ENCODE peak calls at places on chromosomes 5 and 9, in nine cellular contexts. M is activated CD8-positive, alpha-beta memory T cell treated with anti-CD3 and anti-CD28 coated beads, Interleukin-2, amount 50 U/mL, for 48 hours; V is AG10803; D is EH; F is T-helper 1 cell; B is hypothalamus; Y is stimulated activated CD4-positive, alpha-beta T cell treated with anti-CD3 and anti-CD28 coated beads, Interleukin-12 subunit alpha, Interleukin-12 subunit beta, amount 100 ng/mL, for 4 hours; I is activated CD4-positive, alpha-beta memory T cell treated with anti-CD3 and anti-CD28 coated beads for 36 hours; J is left ventricle myocardium superior. N is an unnamed sample.

GRCh38 chr9:83199240-83199639 is 136.3 kb upstream of the RASEF start:
- DNase-seq in Y (no peak), V (peak), I (no peak), J (no peak), F (no peak), B (peak), D (peak), M (no peak), N (no peak)

GRCh38 chr9:14198544-14199510 is 115.1 kb downstream of the NFIB start:
- DNase-seq in I (no peak), B (peak), D (no peak), F (no peak), J (peak), V (peak), M (no peak), Y (no peak), N (no peak)

GRCh38 chr9:107390806-107391205 is 98.8 kb downstream of the KLF4 start:
- DNase-seq in D (peak), F (no peak), J (no peak), Y (no peak), I (no peak), M (no peak), B (no peak), V (peak), N (no peak)

GRCh38 chr9:35659340-35659739 is 1.2 kb downstream of the CCDC107 start:
- DNase-seq in M (no peak), D (peak), Y (no peak), I (no peak), F (no peak), B (no peak), J (no peak), V (peak), N (no peak)

GRCh38 chr9:133119461-133120342 is 1.3 kb downstream of the RALGDS start:
- DNase-seq in D (peak), M (no peak), Y (no peak), F (no peak), B (no peak), V (no peak), I (no peak), J (peak), N (no peak)

GRCh38 chr9:137130176-137130755 is 8.7 kb upstream of the GRIN1 start:
- DNase-seq in M (no peak), F (no peak), D (peak), J (no peak), V (no peak), I (peak), B (no peak), Y (no peak), N (no peak)

GRCh38 chr9:135443811-135444470 is 35.6 kb upstream of the PPP1R26 start:
- DNase-seq in M (no peak), V (no peak), I (no peak), B (no peak), D (no peak), J (no peak), Y (no peak), F (no peak), N (no peak)

GRCh38 chr5:125006011-125006685 is 259.7 kb upstream of the ZNF608 start:
- DNase-seq in D (no peak), M (no peak), J (no peak), F (no peak), V (no peak), Y (no peak), B (no peak), I (no peak), N (no peak)

GRCh38 chr5:133459474-133460155 is 152.7 kb downstream of the FSTL4 start:
- DNase-seq in F (no peak), M (no peak), I (no peak), Y (no peak), B (no peak), D (no peak), V (no peak), J (no peak), N (no peak)

GRCh38 chr9:19232830-19233194 is 2.3 kb downstream of the DENND4C start:
- DNase-seq in F (no peak), M (no peak), B (no peak), J (no peak), Y (no peak), D (peak), V (peak), I (no peak), N (no peak)

GRCh38 chr9:135702002-135702721 is at the start of gene KCNT1:
- DNase-seq in B (no peak), V (peak), J (peak), M (peak), Y (peak), F (peak), I (peak), D (peak), N (peak)

GRCh38 chr9:105475302-105475701 is 27.5 kb downstream of the FSD1L start:
- DNase-seq in M (no peak), D (peak), F (no peak), Y (no peak), I (no peak), J (no peak), V (peak), B (no peak), N (no peak)

GRCh38 chr5:149503006-149503405 is 48.2 kb downstream of the CSNK1A1 start:
- DNase-seq in M (no peak), V (peak), I (no peak), Y (no peak), F (no peak), D (no peak), J (no peak), B (no peak), N (no peak)

GRCh38 chr9:92635760-92636159 is 34.2 kb downstream of the IPPK start:
- DNase-seq in M (peak), B (no peak), J (no peak), V (no peak), D (no peak), I (no peak), Y (no peak), F (no peak), N (no peak)

N was measured in stimulated activated effector memory CD8-positive, alpha-beta T cell treated with anti-CD3 and anti-CD28 coated beads, Interleukin-12 subunit alpha, Interleukin-12 subunit beta, amount 100 ng/mL, for 72 hours.